ENCODE peak calls at places on chromosomes 12 and 14, in five cellular contexts. One of them, this sample, is unnamed. For H3K36me3, the result is how much of the 10 kb centered on the place peaks cover.

GRCh38 chr12:68042212-68042699 is 53.0 kb downstream of the IFNG-AS1 start:
- DNase-seq in transverse colon: no peak
- DNase-seq in SK-N-SH: no peak
- DNase-seq in HCT116: no peak
- DNase-seq in HepG2: peak
- DNase-seq in this sample: no peak

GRCh38 chr14:84254205-84254788 is 1275.6 kb upstream of the FLRT2 start:
- DNase-seq in transverse colon: no peak
- DNase-seq in SK-N-SH: no peak
- DNase-seq in HCT116: no peak
- DNase-seq in HepG2: no peak
- DNase-seq in this sample: no peak

GRCh38 chr12:93760275-93760875 is 83.2 kb downstream of the CRADD start:
- DNase-seq in transverse colon: no peak
- DNase-seq in SK-N-SH: no peak
- DNase-seq in HCT116: no peak
- DNase-seq in HepG2: no peak
- DNase-seq in this sample: no peak

GRCh38 chr12:33770652-33771051 is 251.6 kb upstream of the ALG10 start:
- DNase-seq in transverse colon: no peak
- DNase-seq in SK-N-SH: no peak
- DNase-seq in HCT116: no peak
- DNase-seq in HepG2: no peak
- DNase-seq in this sample: no peak

GRCh38 chr12:29639893-29640495 is 142.5 kb upstream of the OVCH1 start:
- DNase-seq in transverse colon: no peak
- DNase-seq in SK-N-SH: no peak
- DNase-seq in HCT116: no peak
- DNase-seq in HepG2: no peak
- DNase-seq in this sample: no peak

GRCh38 chr14:100629696-100630095 is 42.5 kb upstream of the BEGAIN start:
- DNase-seq in transverse colon: no peak
- DNase-seq in SK-N-SH: no peak
- DNase-seq in HCT116: no peak
- DNase-seq in HepG2: no peak
- DNase-seq in this sample: no peak

GRCh38 chr14:104267895-104268294 is 129.5 kb downstream of the KIF26A start:
- DNase-seq in transverse colon: peak
- DNase-seq in SK-N-SH: no peak
- DNase-seq in HCT116: no peak
- DNase-seq in HepG2: no peak
- DNase-seq in this sample: no peak

GRCh38 chr12:103799504-103800251 is 41.4 kb downstream of the NT5DC3 start:
- DNase-seq in transverse colon: peak
- DNase-seq in SK-N-SH: no peak
- DNase-seq in HCT116: no peak
- DNase-seq in HepG2: peak
- DNase-seq in this sample: no peak

GRCh38 chr14:93715279-93715927 is 72.9 kb downstream of the PRIMA1 start:
- DNase-seq in transverse colon: no peak
- DNase-seq in SK-N-SH: peak
- DNase-seq in HCT116: no peak
- DNase-seq in HepG2: no peak
- DNase-seq in this sample: peak

GRCh38 chr12:1844223-1844622 is 23.9 kb downstream of the LRTM2 start:
- DNase-seq in transverse colon: peak
- DNase-seq in SK-N-SH: no peak
- DNase-seq in HCT116: no peak
- DNase-seq in HepG2: no peak
- DNase-seq in this sample: no peak

GRCh38 chr12:118346895-118347294 is 25.8 kb downstream of the TAOK3 start:
- DNase-seq in transverse colon: no peak
- DNase-seq in SK-N-SH: no peak
- DNase-seq in HCT116: no peak
- DNase-seq in HepG2: no peak
- DNase-seq in this sample: no peak

GRCh38 chr12:68180792-68181744 is 21.5 kb upstream of the IFNG start:
- DNase-seq in transverse colon: no peak
- DNase-seq in SK-N-SH: no peak
- DNase-seq in HCT116: no peak
- DNase-seq in HepG2: no peak
- DNase-seq in this sample: peak

GRCh38 chr12:65765436-65765813 is 58.9 kb upstream of the HMGA2 start:
- DNase-seq in transverse colon: no peak
- DNase-seq in SK-N-SH: no peak
- DNase-seq in HCT116: peak
- DNase-seq in HepG2: no peak
- DNase-seq in this sample: no peak

GRCh38 chr12:122721057-122721545 is 4.5 kb upstream of the HCAR3 start:
- DNase-seq in transverse colon: no peak
- DNase-seq in SK-N-SH: no peak
- DNase-seq in HCT116: no peak
- DNase-seq in HepG2: peak
- DNase-seq in this sample: no peak

GRCh38 chr12:14913381-14913781 is 25.0 kb downstream of the ERP27 start:
- DNase-seq in transverse colon: peak
- DNase-seq in SK-N-SH: no peak
- DNase-seq in HCT116: peak
- DNase-seq in HepG2: no peak
- DNase-seq in this sample: no peak

GRCh38 chr14:23665302-23666016 is 29.3 kb downstream of the DHRS2 start:
- DNase-seq in transverse colon: no peak
- DNase-seq in SK-N-SH: no peak
- DNase-seq in HCT116: no peak
- DNase-seq in HepG2: no peak
- DNase-seq in this sample: no peak

GRCh38 chr12:14678547-14678946 is 17.9 kb downstream of the GUCY2C start:
- DNase-seq in transverse colon: no peak
- DNase-seq in SK-N-SH: no peak
- DNase-seq in HCT116: no peak
- DNase-seq in HepG2: no peak
- DNase-seq in this sample: no peak

GRCh38 chr14:54396183-54396492 is 669 bp upstream of the CDKN3 start:
- DNase-seq in transverse colon: no peak
- DNase-seq in SK-N-SH: no peak
- DNase-seq in HCT116: no peak
- DNase-seq in HepG2: no peak
- DNase-seq in this sample: no peak

GRCh38 chr14:45251912-45252311 is 1.1 kb downstream of the MIS18BP1 start:
- DNase-seq in transverse colon: no peak
- DNase-seq in SK-N-SH: peak
- DNase-seq in HCT116: no peak
- DNase-seq in HepG2: peak
- DNase-seq in this sample: no peak

GRCh38 chr14:99234366-99234765 is 37.6 kb downstream of the BCL11B start:
- DNase-seq in transverse colon: no peak
- DNase-seq in SK-N-SH: no peak
- DNase-seq in HCT116: no peak
- DNase-seq in HepG2: no peak
- DNase-seq in this sample: no peak

GRCh38 chr14:97878206-97878605 is 1081.0 kb downstream of the VRK1 start:
- DNase-seq in transverse colon: no peak
- DNase-seq in SK-N-SH: no peak
- DNase-seq in HCT116: no peak
- DNase-seq in HepG2: no peak
- DNase-seq in this sample: no peak
- H3K4me3 ChIP-seq in transverse colon: no peak
- H3K4me3 ChIP-seq in SK-N-SH: no peak
- H3K4me3 ChIP-seq in HCT116: no peak
- H3K4me3 ChIP-seq in HepG2: no peak
- H3K4me3 ChIP-seq in this sample: no peak

DNA sequence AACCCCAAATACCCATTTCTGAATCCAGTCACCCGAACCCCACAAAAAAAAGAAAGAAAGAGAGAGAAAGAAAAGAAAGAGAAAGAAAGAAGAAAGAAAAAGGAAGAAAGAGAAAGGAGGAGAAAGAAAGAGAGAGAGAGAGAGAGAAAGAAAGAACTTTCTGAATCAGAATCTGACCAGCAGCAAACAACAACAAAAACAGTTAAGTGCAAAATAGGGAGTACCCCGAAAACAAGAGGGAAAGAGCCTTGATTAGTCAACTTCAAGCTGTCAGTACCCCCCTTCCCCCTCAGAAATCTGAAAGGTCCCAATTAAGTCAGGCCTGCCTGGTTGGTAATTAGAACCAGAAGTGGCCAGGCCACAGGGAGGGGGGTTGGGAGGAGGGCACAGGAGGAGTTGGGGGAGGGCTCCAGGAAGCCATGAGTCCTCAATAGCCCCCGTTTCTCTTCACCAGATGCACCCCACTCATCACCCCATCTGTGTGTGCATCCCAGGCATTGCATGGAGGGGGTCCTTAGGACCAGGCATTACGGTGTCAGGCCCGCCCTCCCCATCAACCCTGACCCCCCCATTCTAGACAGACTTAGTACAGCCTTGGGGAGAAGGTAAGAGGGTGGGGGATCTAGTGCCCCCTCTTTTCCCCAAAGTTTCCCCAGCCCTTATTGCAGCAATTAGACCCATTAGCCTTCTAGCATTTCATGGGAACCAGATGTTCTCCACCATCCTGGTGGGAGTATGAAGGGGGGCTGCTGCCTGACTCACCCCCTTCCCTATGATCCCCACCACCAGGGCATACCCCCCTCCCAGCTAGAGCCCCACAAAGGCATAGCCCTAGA is 9.6 kb downstream of the RARG start:
- DNase-seq in transverse colon: no peak
- DNase-seq in SK-N-SH: peak
- DNase-seq in HCT116: no peak
- DNase-seq in HepG2: no peak
- DNase-seq in this sample: no peak
- TF ChIP-seq POLR2AphosphoS5 in transverse colon: no peak
- TF ChIP-seq POLR2AphosphoS5 in SK-N-SH: peak
- TF ChIP-seq POLR2AphosphoS5 in HCT116: no peak
- TF ChIP-seq POLR2AphosphoS5 in HepG2: no peak
- TF ChIP-seq POLR2AphosphoS5 in this sample: no peak

GRCh38 chr12:120222288-120222832 is 21.4 kb upstream of the RPLP0 start:
- DNase-seq in transverse colon: no peak
- DNase-seq in SK-N-SH: peak
- DNase-seq in HCT116: no peak
- DNase-seq in HepG2: no peak
- DNase-seq in this sample: no peak
- H3K36me3 ChIP-seq in transverse colon: under half
- H3K36me3 ChIP-seq in SK-N-SH: under half
- H3K36me3 ChIP-seq in HCT116: half or more
- H3K36me3 ChIP-seq in HepG2: under half
- H3K36me3 ChIP-seq in this sample: half or more

DNA sequence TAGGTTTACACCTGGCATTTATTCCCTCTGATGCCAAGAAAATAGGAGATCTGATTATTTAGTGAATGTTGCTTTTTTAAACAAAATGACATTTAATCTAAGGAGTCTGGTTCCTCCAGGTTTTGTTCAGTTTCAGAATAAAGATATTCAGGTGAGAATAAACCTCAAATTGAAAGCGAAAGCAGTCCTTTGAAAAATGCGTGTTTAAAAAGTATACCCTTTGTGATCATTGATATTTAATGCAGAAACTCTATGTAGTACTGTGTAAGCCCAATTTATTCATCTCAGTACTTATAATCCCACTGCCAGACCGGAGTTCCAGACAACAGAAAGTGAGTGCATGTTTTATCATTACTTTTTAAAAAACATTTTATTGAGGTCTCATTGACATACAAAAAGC is 210.2 kb downstream of the KCNC2 start:
- DNase-seq in transverse colon: no peak
- DNase-seq in SK-N-SH: no peak
- DNase-seq in HCT116: no peak
- DNase-seq in HepG2: no peak
- DNase-seq in this sample: no peak
- H3K4me3 ChIP-seq in transverse colon: no peak
- H3K4me3 ChIP-seq in SK-N-SH: no peak
- H3K4me3 ChIP-seq in HCT116: no peak
- H3K4me3 ChIP-seq in HepG2: no peak
- H3K4me3 ChIP-seq in this sample: no peak

DNA sequence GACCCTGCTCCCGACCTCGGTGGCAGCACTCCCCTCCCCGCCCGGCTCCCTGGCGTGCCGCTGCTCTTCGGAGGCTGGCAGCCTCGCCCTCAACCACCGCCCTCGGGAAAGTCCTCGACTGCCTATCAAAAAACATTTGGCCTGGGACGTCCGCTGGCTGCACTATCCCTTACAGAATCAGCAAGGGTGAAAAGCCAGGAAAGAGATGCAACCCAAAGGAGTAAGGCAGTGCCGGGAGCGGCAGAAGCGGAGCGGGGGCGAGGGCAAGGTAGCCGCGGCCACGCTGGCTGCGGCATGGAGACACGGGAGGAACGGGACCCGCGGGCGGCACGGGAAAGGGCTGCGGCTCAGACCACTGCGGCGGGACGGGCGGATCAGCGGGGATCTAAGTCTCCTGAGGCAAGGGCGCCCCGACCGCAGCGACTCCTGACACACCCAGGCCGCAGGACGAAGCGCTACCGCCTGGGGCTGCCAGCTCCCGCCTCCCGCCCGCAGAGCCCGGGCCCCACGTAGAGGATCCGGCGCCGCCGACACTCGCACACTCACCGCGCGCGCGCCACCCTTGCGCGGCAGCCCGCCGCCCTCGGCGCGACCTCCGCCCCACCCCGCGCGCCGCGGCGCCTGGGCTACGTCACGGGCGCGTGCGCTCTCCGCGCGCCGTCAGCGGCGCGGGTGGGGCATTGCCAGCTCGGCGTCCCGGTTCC is at the start of the genes BBOF1 and ENTPD5:
- DNase-seq in transverse colon: peak
- DNase-seq in SK-N-SH: peak
- DNase-seq in HCT116: peak
- DNase-seq in HepG2: peak
- DNase-seq in this sample: peak
- TF ChIP-seq POLR2AphosphoS5 in transverse colon: peak
- TF ChIP-seq POLR2AphosphoS5 in SK-N-SH: peak
- TF ChIP-seq POLR2AphosphoS5 in HCT116: peak
- TF ChIP-seq POLR2AphosphoS5 in HepG2: peak
- TF ChIP-seq POLR2AphosphoS5 in this sample: peak

This sample was measured in esophagus muscularis mucosa.